ENCODE peak calls at places on chromosomes 6 and 20, in eight cellular contexts. Y, K, F, X, I, J, E and L are unnamed samples.

GRCh38 chr20:37384683-37385174 is 38.8 kb downstream of the SRC start:
- DNase-seq in Y (peak), X (peak), J (peak), F (peak), I (peak), E (no peak), K (peak), L (peak)

GRCh38 chr6:145798530-145798929 is 16.1 kb downstream of the FBXO30 start:
- DNase-seq in X (no peak), I (no peak), Y (no peak), K (no peak), J (no peak), E (no peak), F (no peak), L (no peak)

GRCh38 chr6:25963426-25964123 is 973 bp downstream of the TRIM38 start:
- DNase-seq in X (no peak), I (no peak), Y (no peak), J (no peak), K (no peak), E (peak), F (no peak), L (no peak)

GRCh38 chr20:49283703-49284625 is 6.1 kb upstream of the ZNFX1 start:
- DNase-seq in I (no peak), Y (no peak), J (no peak), E (no peak), F (no peak), K (no peak), X (no peak), L (no peak)

GRCh38 chr6:170227521-170227983 is 63.3 kb downstream of the DLL1 start:
- DNase-seq in I (no peak), K (no peak), F (no peak), J (no peak), X (no peak), Y (no peak), E (no peak), L (no peak)

GRCh38 chr6:160259585-160259984 is 964 bp upstream of the SLC22A2 start:
- DNase-seq in X (no peak), E (no peak), I (no peak), F (no peak), K (no peak), J (no peak), Y (no peak), L (no peak)

GRCh38 chr6:146884728-146885127 is 286.0 kb downstream of the ADGB start:
- DNase-seq in X (no peak), K (no peak), F (no peak), E (no peak), J (no peak), I (no peak), Y (no peak), L (no peak)

GRCh38 chr6:150334790-150335783 is 33.7 kb upstream of the IYD start:
- DNase-seq in E (peak), Y (peak), F (no peak), K (peak), X (peak), I (peak), J (no peak), L (peak)

GRCh38 chr6:169530762-169531143 is 171.1 kb downstream of the WDR27 start:
- DNase-seq in J (no peak), K (no peak), I (no peak), E (no peak), X (no peak), Y (no peak), F (no peak), L (no peak)